ENCODE peak calls at places on chromosomes 13 and 19, in five cellular contexts. C is adipocyte, D is thoracic aorta, K is RPMI8226, S is NCI-H2171 treated with DMSO at 0.1 percent for 48 hours. Y is an unnamed sample.

GRCh38 chr19:13764821-13765394 is 586 bp downstream of the MRI1 start:
- DNase-seq in K (peak), D (no peak), C (peak), S (no peak), Y (peak)

GRCh38 chr13:107124129-107124718 is 556.3 kb upstream of the ARGLU1 start:
- DNase-seq in D (no peak), S (peak), K (peak), C (peak), Y (no peak)

GRCh38 chr19:5006201-5006600 is 37.3 kb downstream of the KDM4B start:
- DNase-seq in D (no peak), C (no peak), S (no peak), K (no peak), Y (no peak)

GRCh38 chr13:33784738-33785137 is 33.2 kb upstream of the RFC3 start:
- DNase-seq in C (no peak), D (no peak), K (no peak), S (no peak), Y (no peak)

GRCh38 chr19:1465191-1466016 is 13.6 kb downstream of the C19orf25 start:
- DNase-seq in K (no peak), D (no peak), C (no peak), S (no peak), Y (peak)

GRCh38 chr19:55387736-55388497 is 2.2 kb downstream of the RPL28 start:
- DNase-seq in D (no peak), S (no peak), K (no peak), C (no peak), Y (no peak)

GRCh38 chr19:19602136-19602712 is 16.3 kb downstream of the PBX4 start:
- DNase-seq in C (no peak), K (no peak), D (no peak), S (no peak), Y (no peak)

GRCh38 chr13:44312898-44313551 is 60.6 kb upstream of the SERP2 start:
- DNase-seq in S (no peak), K (no peak), C (peak), D (no peak), Y (no peak)

GRCh38 chr13:37198629-37199028 is 93.2 kb upstream of the CSNK1A1L start:
- DNase-seq in D (no peak), C (no peak), S (no peak), K (no peak), Y (no peak)

GRCh38 chr13:79674765-79675515 is 194.0 kb downstream of the NDFIP2 start:
- DNase-seq in K (no peak), C (peak), D (no peak), S (no peak), Y (no peak)

GRCh38 chr19:43311706-43312105 is 41.8 kb upstream of the CD177 start:
- DNase-seq in C (no peak), D (no peak), S (no peak), K (no peak), Y (no peak)

GRCh38 chr13:108033800-108034707 is 181.3 kb downstream of the LIG4 start:
- DNase-seq in K (no peak), D (no peak), C (no peak), S (no peak), Y (no peak)

GRCh38 chr13:48222358-48223015 is 10.5 kb upstream of the ITM2B start:
- DNase-seq in C (peak), K (no peak), D (no peak), S (no peak), Y (no peak)

GRCh38 chr13:101915755-101916107 is 463.3 kb downstream of the ITGBL1 start:
- DNase-seq in S (no peak), K (no peak), D (no peak), C (no peak), Y (no peak)

GRCh38 chr13:76636881-76637280 is 249.3 kb downstream of the KCTD12 start:
- DNase-seq in C (no peak), D (no peak), S (no peak), K (no peak), Y (no peak)

GRCh38 chr19:6259312-6259861 is 20.4 kb downstream of the MLLT1 start:
- DNase-seq in C (peak), K (no peak), S (no peak), D (no peak), Y (no peak)

GRCh38 chr19:1210227-1210538 is 4.6 kb downstream of the STK11 start:
- DNase-seq in S (no peak), D (no peak), C (no peak), K (no peak), Y (no peak)

GRCh38 chr13:65028101-65028500 is 2202.0 kb downstream of the PCDH9 start:
- DNase-seq in S (no peak), D (no peak), K (no peak), C (no peak), Y (no peak)

GRCh38 chr13:89806594-89806993 is 1540.9 kb upstream of the MIR17HG start:
- DNase-seq in S (no peak), C (no peak), D (no peak), K (no peak), Y (no peak)

GRCh38 chr19:35710784-35711723 is 6.7 kb downstream of the ZBTB32 start:
- DNase-seq in K (no peak), S (peak), D (no peak), C (no peak), Y (no peak)

GRCh38 chr13:88887045-88887662 is 1216.0 kb downstream of the SLITRK5 start:
- DNase-seq in D (no peak), C (no peak), K (no peak), S (no peak), Y (peak)

GRCh38 chr19:4052114-4052992 is 14.3 kb downstream of the ZBTB7A start:
- DNase-seq in C (no peak), S (no peak), K (no peak), D (no peak), Y (no peak)

GRCh38 chr13:92621985-92622384 is 604.6 kb upstream of the GPC6 start:
- DNase-seq in C (no peak), S (no peak), K (no peak), D (no peak), Y (no peak)

GRCh38 chr19:54905908-54906511 is at the start of gene NCR1:
- DNase-seq in D (no peak), S (no peak), K (no peak), C (no peak), Y (peak)

GRCh38 chr19:51693246-51693645 is at the start of gene SPACA6:
- DNase-seq in S (no peak), D (no peak), K (no peak), C (no peak), Y (no peak)

GRCh38 chr19:8337728-8338127 is 5.3 kb downstream of the KANK3 start:
- DNase-seq in D (no peak), S (no peak), K (no peak), C (no peak), Y (no peak)

GRCh38 chr13:39536906-39537305 is 66.1 kb downstream of the LHFPL6 start:
- DNase-seq in D (no peak), S (no peak), C (no peak), K (no peak), Y (no peak)

GRCh38 chr19:4902796-4903195 is at the start of gene ARRDC5:
- DNase-seq in K (no peak), D (no peak), C (no peak), S (no peak), Y (no peak)

GRCh38 chr19:45927565-45928261 is 13.1 kb upstream of the NANOS2 start:
- DNase-seq in C (peak), K (peak), D (peak), S (peak), Y (peak)

GRCh38 chr13:102799544-102800144 is 725 bp downstream of the BIVM start:
- DNase-seq in C (peak), D (no peak), K (peak), S (no peak), Y (peak)

GRCh38 chr13:50451609-50452008 is 391.9 kb downstream of the DLEU7 start:
- DNase-seq in K (no peak), D (no peak), C (no peak), S (no peak), Y (no peak)

GRCh38 chr13:93948523-93948922 is 531.0 kb downstream of the DCT start:
- DNase-seq in K (no peak), D (no peak), S (no peak), C (no peak), Y (no peak)

GRCh38 chr13:45333251-45333972 is 7.6 kb downstream of the TPT1 start:
- DNase-seq in D (no peak), K (no peak), C (no peak), S (peak), Y (no peak)

GRCh38 chr13:100662470-100663211 is 12.0 kb downstream of the TMTC4 start:
- DNase-seq in K (no peak), D (no peak), C (no peak), S (no peak), Y (no peak)

GRCh38 chr13:27125357-27126282 is 46.0 kb downstream of the USP12 start:
- DNase-seq in K (no peak), S (no peak), C (no peak), D (no peak), Y (no peak)

GRCh38 chr13:48260970-48261369 is 28.0 kb downstream of the ITM2B start:
- DNase-seq in D (no peak), C (no peak), K (no peak), S (no peak), Y (no peak)

GRCh38 chr19:47240996-47241918 is 10.3 kb upstream of the BBC3 start:
- DNase-seq in D (peak), S (peak), C (peak), K (peak), Y (peak)

GRCh38 chr19:42023121-42023942 is 29.3 kb upstream of the ATP1A3 start:
- DNase-seq in S (no peak), D (no peak), K (peak), C (peak), Y (no peak)

Y was measured in spleen.